ENCODE peak calls at places on chromosomes 12 and 14, in four cellular contexts. One of them, this sample, is unnamed.

GRCh38 chr12:31118347-31118830 is 44.7 kb downstream of the DDX11 start:
- DNase-seq in astrocyte: no peak
- DNase-seq in fibroblast of pulmonary artery: no peak
- DNase-seq in MCF 10A: no peak
- DNase-seq in this sample: no peak

GRCh38 chr12:14525964-14526363 is 41.7 kb downstream of the PLBD1 start:
- DNase-seq in astrocyte: no peak
- DNase-seq in fibroblast of pulmonary artery: no peak
- DNase-seq in MCF 10A: no peak
- DNase-seq in this sample: no peak

GRCh38 chr14:61568572-61569011 is 126.7 kb upstream of the HIF1A start:
- DNase-seq in fibroblast of pulmonary artery: no peak
- DNase-seq in MCF 10A: peak; percentile 69
- DNase-seq in astrocyte: no peak
- DNase-seq in this sample: peak; percentile 50

GRCh38 chr14:96130854-96131253 is 73.8 kb upstream of the BDKRB2 start:
- DNase-seq in astrocyte: peak; percentile 54
- DNase-seq in MCF 10A: peak; percentile 91
- DNase-seq in fibroblast of pulmonary artery: peak; percentile 21
- DNase-seq in this sample: peak; percentile 67

GRCh38 chr12:130966443-130967030 is 12.8 kb downstream of the ADGRD1 start:
- DNase-seq in astrocyte: no peak
- DNase-seq in MCF 10A: no peak
- DNase-seq in fibroblast of pulmonary artery: no peak
- DNase-seq in this sample: no peak

GRCh38 chr14:29007990-29008389 is 241.4 kb downstream of the FOXG1 start:
- DNase-seq in astrocyte: no peak
- DNase-seq in fibroblast of pulmonary artery: no peak
- DNase-seq in MCF 10A: no peak
- DNase-seq in this sample: no peak

GRCh38 chr14:99595034-99595433 is 9.0 kb downstream of the CCDC85C start:
- DNase-seq in MCF 10A: no peak
- DNase-seq in fibroblast of pulmonary artery: no peak
- DNase-seq in astrocyte: no peak
- DNase-seq in this sample: peak; percentile 56

GRCh38 chr12:91172051-91172450 is 10.6 kb downstream of the DCN start:
- DNase-seq in fibroblast of pulmonary artery: peak; percentile 72
- DNase-seq in astrocyte: no peak
- DNase-seq in MCF 10A: peak; percentile 13
- DNase-seq in this sample: no peak

GRCh38 chr12:109131522-109132050 is 15.2 kb downstream of the ACACB start:
- DNase-seq in MCF 10A: no peak
- DNase-seq in astrocyte: no peak
- DNase-seq in fibroblast of pulmonary artery: no peak
- DNase-seq in this sample: no peak

GRCh38 chr12:79692860-79693605 is 2.3 kb upstream of the PAWR start:
- DNase-seq in MCF 10A: peak; percentile 68
- DNase-seq in fibroblast of pulmonary artery: no peak
- DNase-seq in astrocyte: peak; percentile 65
- DNase-seq in this sample: peak; percentile 32

GRCh38 chr14:55434805-55435174 is 5.6 kb downstream of the TBPL2 start:
- DNase-seq in fibroblast of pulmonary artery: no peak
- DNase-seq in MCF 10A: no peak
- DNase-seq in astrocyte: no peak
- DNase-seq in this sample: no peak

This sample was measured in M059J.